ENCODE peak calls at places on chromosomes 12 and 14, in nine cellular contexts. K is tibial artery, Z is transverse colon, V is GM12878, N is adrenal gland, R is heart left ventricle, A is GM23338, G is kidney, U is SK-N-SH. O is an unnamed sample.

GRCh38 chr14:58978336-58978735 is 210.1 kb upstream of the DAAM1 start:
- DNase-seq in K (no peak), Z (no peak), V (no peak), N (peak; percentile 54), R (peak; percentile 54), A (no peak), G (peak; percentile 84), U (no peak), O (no peak)

GRCh38 chr12:110223777-110224378 is 57.2 kb upstream of the ATP2A2 start:
- DNase-seq in K (no peak), Z (no peak), V (no peak), N (no peak), R (no peak), A (no peak), G (no peak), U (no peak), O (no peak)

GRCh38 chr14:92603309-92604257 is 90.0 kb downstream of the RIN3 start:
- DNase-seq in K (peak; percentile 89), Z (peak; percentile 43), V (no peak), N (peak; percentile 63), R (peak; percentile 74), A (peak; percentile 44), G (no peak), U (no peak), O (no peak)

GRCh38 chr14:34256223-34256622 is 205.8 kb downstream of the SPTSSA start:
- DNase-seq in K (no peak), Z (no peak), V (no peak), N (no peak), R (no peak), A (no peak), G (no peak), U (no peak), O (no peak)

GRCh38 chr12:15918066-15918465 is 6.9 kb downstream of the DERA start:
- DNase-seq in K (no peak), Z (no peak), V (no peak), N (no peak), R (no peak), A (no peak), G (peak; percentile 64), U (no peak), O (no peak)

GRCh38 chr12:25994252-25994651 is 35.8 kb downstream of the RASSF8 start:
- DNase-seq in K (no peak), Z (no peak), V (no peak), N (no peak), R (no peak), A (no peak), G (no peak), U (no peak), O (no peak)

GRCh38 chr12:5438671-5439200 is 6.8 kb downstream of the NTF3 start:
- DNase-seq in K (no peak), Z (no peak), V (no peak), N (no peak), R (no peak), A (no peak), G (no peak), U (no peak), O (no peak)

GRCh38 chr12:76536546-76536945 is 23.0 kb downstream of the OSBPL8 start:
- DNase-seq in K (no peak), Z (no peak), V (no peak), N (no peak), R (no peak), A (no peak), G (no peak), U (no peak), O (no peak)

GRCh38 chr12:29316772-29317171 is 64.2 kb downstream of the ERGIC2 start:
- DNase-seq in K (no peak), Z (no peak), V (no peak), N (peak; percentile 83), R (peak; percentile 81), A (peak; percentile 52), G (no peak), U (no peak), O (no peak)

GRCh38 chr12:46661161-46661845 is 164.5 kb downstream of the SLC38A4 start:
- DNase-seq in K (no peak), Z (no peak), V (peak; percentile 48), N (peak; percentile 56), R (no peak), A (peak; percentile 80), G (no peak), U (peak; percentile 39), O (peak; percentile 33)
- TF ChIP-seq CTCF in K (peak; percentile 87), Z (peak; percentile 75), V (peak; percentile 85), N (peak; percentile 84), R (peak; percentile 88), A (peak; percentile 81), G (peak; percentile 80), U (peak; percentile 81), O (peak; percentile 72)

DNA sequence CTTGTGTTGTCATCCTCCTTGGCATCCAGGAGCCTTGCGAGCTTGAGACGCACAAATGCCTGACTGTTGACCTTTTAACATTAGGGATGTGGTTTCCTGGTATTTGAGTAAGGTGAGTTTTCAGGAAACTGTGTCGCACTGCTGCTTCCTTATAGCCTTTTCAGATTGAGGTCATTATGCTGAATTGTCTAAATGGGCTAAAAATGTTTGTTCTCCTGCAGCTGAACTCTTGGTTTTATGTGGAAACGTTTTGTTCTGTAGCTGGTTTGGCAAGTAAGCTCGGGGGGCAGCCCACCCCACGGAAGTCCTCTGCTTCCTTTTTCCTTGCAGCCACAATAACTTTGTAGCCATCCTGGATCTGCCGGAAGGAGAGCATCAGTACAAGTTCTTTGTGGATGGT is 5.7 kb downstream of the PRKAB1 start:
- DNase-seq in K (no peak), Z (peak; percentile 59), V (no peak), N (peak; percentile 79), R (peak; percentile 63), A (no peak), G (peak; percentile 85), U (no peak), O (no peak)
- H3K36me3 ChIP-seq in K (peaks cover 56% of the 10 kb centered on the region), Z (peaks cover 3% of the 10 kb centered on the region), V (peaks cover 27% of the 10 kb centered on the region), N (no peaks in the 10 kb centered on the region), R (peaks cover 70% of the 10 kb centered on the region), A (peaks cover 61% of the 10 kb centered on the region), G (peaks cover 76% of the 10 kb centered on the region), U (peaks cover 62% of the 10 kb centered on the region), O (peaks cover 37% of the 10 kb centered on the region)

GRCh38 chr14:94110552-94111181 is at the start of gene IFI27:
- DNase-seq in K (no peak), Z (peak; percentile 81), V (no peak), N (peak; percentile 93), R (peak; percentile 79), A (no peak), G (no peak), U (no peak), O (no peak)
- H3K4me3 ChIP-seq in K (peak within 1 kb of the TSS; percentile 9), Z (peak within 1 kb of the TSS; percentile 56), V (no peak within 1 kb of the TSS), N (no peak within 1 kb of the TSS), R (peak within 1 kb of the TSS; percentile 38), A (no peak within 1 kb of the TSS), G (peak within 1 kb of the TSS; percentile 56), U (no peak within 1 kb of the TSS), O (no peak within 1 kb of the TSS)

DNA sequence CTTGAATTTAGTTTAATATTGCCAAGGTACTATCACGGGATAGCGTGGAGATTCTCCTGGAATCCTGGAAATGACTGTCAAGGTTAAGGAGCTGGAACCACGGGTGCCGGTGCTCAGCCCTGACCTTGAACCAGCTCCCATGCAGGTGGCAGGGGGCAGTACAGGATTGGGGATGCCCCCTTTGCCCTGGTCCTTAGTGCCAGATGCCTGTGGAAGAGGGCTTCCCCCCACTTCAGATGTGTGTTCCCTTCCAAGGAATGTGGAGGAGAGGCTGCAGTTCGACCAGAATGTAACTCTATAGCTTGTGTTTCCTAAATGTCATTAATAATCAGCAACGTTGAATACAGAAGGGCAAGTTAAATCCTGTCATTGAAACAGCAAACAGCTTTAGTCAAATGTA is 258.9 kb downstream of the VRK1 start:
- DNase-seq in K (no peak), Z (no peak), V (no peak), N (no peak), R (no peak), A (peak; percentile 26), G (no peak), U (peak; percentile 8), O (no peak)
- TF ChIP-seq CTCF in K (no peak), Z (no peak), V (peak; percentile 18), N (no peak), R (no peak), A (peak; percentile 58), G (no peak), U (no peak), O (peak; percentile 10)

GRCh38 chr14:89983375-89983774 is 27.6 kb downstream of the TDP1 start:
- DNase-seq in K (no peak), Z (no peak), V (no peak), N (no peak), R (no peak), A (no peak), G (no peak), U (no peak), O (no peak)
- H3K36me3 ChIP-seq in K (peaks cover 47% of the 10 kb centered on the region), Z (no peaks in the 10 kb centered on the region), V (peaks cover 7% of the 10 kb centered on the region), N (no peaks in the 10 kb centered on the region), R (peaks cover 30% of the 10 kb centered on the region), A (peaks cover 21% of the 10 kb centered on the region), G (peaks cover 16% of the 10 kb centered on the region), U (peaks cover 42% of the 10 kb centered on the region), O (peaks cover 8% of the 10 kb centered on the region)

GRCh38 chr14:23173039-23173438 is 10.4 kb downstream of the SLC7A8 start:
- DNase-seq in K (no peak), Z (no peak), V (no peak), N (peak; percentile 52), R (no peak), A (no peak), G (no peak), U (no peak), O (no peak)
- H3K4me3 ChIP-seq in K (no peak overlapping the region), Z (no peak overlapping the region), V (no peak overlapping the region), N (no peak overlapping the region), R (no peak overlapping the region), A (no peak overlapping the region), G (no peak overlapping the region), U (no peak overlapping the region), O (no peak overlapping the region)

DNA sequence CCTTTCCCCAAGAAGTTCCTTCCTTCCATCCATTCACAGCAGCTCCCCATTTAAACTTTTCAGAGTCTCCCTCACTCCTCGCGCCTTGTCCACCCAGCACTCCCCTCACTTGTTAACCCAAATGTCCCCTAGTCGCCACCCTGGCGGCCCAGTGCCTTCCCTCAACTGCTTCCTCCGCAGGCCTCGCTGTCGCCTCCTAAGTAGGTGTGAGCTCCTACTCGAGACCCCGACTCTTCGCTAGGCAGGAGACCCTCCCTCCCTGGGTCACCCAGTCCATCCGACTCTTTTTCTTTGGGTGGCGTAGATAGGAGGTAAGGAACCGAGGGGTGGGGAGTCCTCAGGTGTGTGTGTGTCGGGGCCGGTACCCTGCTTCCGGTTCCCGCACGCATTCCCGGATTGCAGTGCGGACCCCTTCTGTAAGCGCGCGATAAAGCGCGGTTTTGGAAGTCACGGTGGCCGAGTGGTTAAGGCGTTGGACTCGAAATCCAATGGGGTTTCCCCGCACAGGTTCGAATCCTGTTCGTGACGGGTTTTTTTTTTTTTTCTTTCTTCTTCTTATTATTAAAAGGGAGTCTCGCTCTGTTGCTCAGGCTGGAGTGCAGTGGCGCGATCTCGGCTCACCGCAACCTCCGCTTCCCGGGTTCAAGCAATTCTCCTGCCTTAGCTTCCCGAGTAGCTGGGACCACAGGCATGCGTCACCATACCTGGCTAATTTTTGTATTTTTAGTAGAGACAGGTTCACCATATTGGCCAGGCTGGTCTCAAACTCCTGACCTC is 823 bp upstream of the SMARCC2 start:
- DNase-seq in K (peak; percentile 90), Z (peak; percentile 86), V (peak; percentile 83), N (peak; percentile 95), R (peak; percentile 70), A (peak; percentile 92), G (peak; percentile 93), U (peak; percentile 77), O (peak; percentile 90)
- TF ChIP-seq CTCF in K (no peak), Z (no peak), V (no peak), N (no peak), R (no peak), A (peak; percentile 2), G (no peak), U (no peak), O (no peak)

GRCh38 chr12:57150400-57150799 is 3.0 kb upstream of the LRP1-AS start:
- DNase-seq in K (no peak), Z (no peak), V (no peak), N (no peak), R (no peak), A (no peak), G (no peak), U (no peak), O (no peak)
- H3K36me3 ChIP-seq in K (peaks cover 26% of the 10 kb centered on the region), Z (no peaks in the 10 kb centered on the region), V (no peaks in the 10 kb centered on the region), N (no peaks in the 10 kb centered on the region), R (peaks cover 25% of the 10 kb centered on the region), A (peaks cover 3% of the 10 kb centered on the region), G (peaks cover 16% of the 10 kb centered on the region), U (peaks cover 9% of the 10 kb centered on the region), O (no peaks in the 10 kb centered on the region)

O was measured in GM06990.